ENCODE peak calls at places on chromosomes 13 and 19, in ten cellular contexts. N, K, J, I, Z, U, X, H, W and M are unnamed samples.

GRCh38 chr13:47457631-47458030 is 543.4 kb downstream of the SUCLA2 start:
- DNase-seq in N (no peak), K (no peak), J (no peak), I (no peak), Z (peak), U (no peak), X (no peak), H (no peak), W (peak), M (no peak)

GRCh38 chr13:113005076-113005865 is 36.3 kb downstream of the MCF2L start:
- DNase-seq in N (no peak), K (no peak), J (peak), I (no peak), Z (no peak), U (no peak), X (no peak), H (no peak), W (no peak), M (no peak)

GRCh38 chr19:23851966-23852365 is 62.7 kb upstream of the ZNF726 start:
- DNase-seq in N (no peak), K (no peak), J (no peak), I (no peak), Z (no peak), U (no peak), X (no peak), H (no peak), W (no peak), M (no peak)

GRCh38 chr19:8457209-8457608 is 12.4 kb downstream of the HNRNPM start:
- DNase-seq in N (no peak), K (no peak), J (no peak), I (no peak), Z (no peak), U (no peak), X (no peak), H (no peak), W (no peak), M (no peak)

GRCh38 chr19:37977992-37978391 is 71.0 kb downstream of the SIPA1L3 start:
- DNase-seq in N (no peak), K (no peak), J (peak), I (no peak), Z (peak), U (no peak), X (no peak), H (no peak), W (no peak), M (no peak)

GRCh38 chr13:113317031-113317430 is 20.0 kb downstream of the LAMP1 start:
- DNase-seq in N (no peak), K (no peak), J (no peak), I (no peak), Z (no peak), U (no peak), X (no peak), H (no peak), W (no peak), M (no peak)

GRCh38 chr19:892243-892996 is 567 bp downstream of the MED16 start:
- DNase-seq in N (no peak), K (no peak), J (peak), I (peak), Z (no peak), U (no peak), X (no peak), H (no peak), W (no peak), M (no peak)

GRCh38 chr13:38308736-38309135 is 40.9 kb upstream of the UFM1 start:
- DNase-seq in N (no peak), K (no peak), J (no peak), I (no peak), Z (peak), U (no peak), X (no peak), H (no peak), W (peak), M (no peak)

GRCh38 chr19:42284641-42285341 is 15.7 kb downstream of the CIC start:
- DNase-seq in N (no peak), K (peak), J (peak), I (no peak), Z (no peak), U (no peak), X (peak), H (peak), W (no peak), M (no peak)

GRCh38 chr13:52600666-52601065 is 41.6 kb upstream of the HNRNPA1L2 start:
- DNase-seq in N (no peak), K (no peak), J (no peak), I (no peak), Z (peak), U (no peak), X (no peak), H (no peak), W (no peak), M (no peak)

GRCh38 chr19:2251577-2252480 is 2.7 kb downstream of the AMH start:
- DNase-seq in N (no peak), K (no peak), J (no peak), I (no peak), Z (no peak), U (peak), X (no peak), H (no peak), W (no peak), M (no peak)

GRCh38 chr13:110575322-110576069 is 14.0 kb upstream of the RAB20 start:
- DNase-seq in N (no peak), K (no peak), J (no peak), I (no peak), Z (peak), U (no peak), X (peak), H (peak), W (no peak), M (peak)

GRCh38 chr19:46081928-46082727 is 41.3 kb upstream of the IGFL4 start:
- DNase-seq in N (no peak), K (peak), J (peak), I (no peak), Z (peak), U (no peak), X (peak), H (no peak), W (no peak), M (peak)

GRCh38 chr19:28987177-28987576 is 225.8 kb downstream of the UQCRFS1 start:
- DNase-seq in N (no peak), K (no peak), J (no peak), I (no peak), Z (no peak), U (no peak), X (no peak), H (no peak), W (no peak), M (no peak)

GRCh38 chr13:31234729-31235128 is 35.0 kb downstream of the B3GLCT start:
- DNase-seq in N (no peak), K (no peak), J (peak), I (no peak), Z (peak), U (no peak), X (no peak), H (no peak), W (no peak), M (peak)

GRCh38 chr13:58343081-58343480 is 711.5 kb downstream of the PCDH17 start:
- DNase-seq in N (no peak), K (no peak), J (no peak), I (no peak), Z (peak), U (no peak), X (no peak), H (no peak), W (no peak), M (no peak)

GRCh38 chr19:13833330-13834265 is 38.4 kb downstream of the ZSWIM4 start:
- DNase-seq in N (peak), K (peak), J (peak), I (peak), Z (peak), U (peak), X (peak), H (peak), W (no peak), M (peak)

GRCh38 chr19:48053856-48054255 is 10.0 kb upstream of the CABP5 start:
- DNase-seq in N (no peak), K (no peak), J (no peak), I (no peak), Z (no peak), U (no peak), X (no peak), H (no peak), W (no peak), M (no peak)

GRCh38 chr19:57056972-57057371 is 62.8 kb upstream of the USP29 start:
- DNase-seq in N (no peak), K (peak), J (no peak), I (no peak), Z (peak), U (no peak), X (no peak), H (no peak), W (no peak), M (no peak)

GRCh38 chr19:15544970-15545369 is 36.6 kb downstream of the CYP4F22 start:
- DNase-seq in N (no peak), K (no peak), J (no peak), I (no peak), Z (no peak), U (no peak), X (no peak), H (no peak), W (no peak), M (no peak)

GRCh38 chr19:11041966-11042627 is 47.2 kb upstream of the LDLR start:
- DNase-seq in N (no peak), K (no peak), J (no peak), I (no peak), Z (no peak), U (no peak), X (peak), H (no peak), W (no peak), M (no peak)

GRCh38 chr19:5949792-5950305 is 28.1 kb downstream of the RANBP3 start:
- DNase-seq in N (peak), K (no peak), J (peak), I (peak), Z (no peak), U (peak), X (peak), H (peak), W (no peak), M (no peak)

GRCh38 chr13:20901668-20902437 is 693 bp downstream of the XPO4 start:
- DNase-seq in N (no peak), K (no peak), J (peak), I (no peak), Z (peak), U (peak), X (peak), H (peak), W (peak), M (peak)

GRCh38 chr13:46639033-46639981 is 86.3 kb downstream of the LRCH1 start:
- DNase-seq in N (no peak), K (no peak), J (no peak), I (no peak), Z (no peak), U (no peak), X (no peak), H (no peak), W (no peak), M (peak)

GRCh38 chr19:4052114-4052992 is 14.3 kb downstream of the ZBTB7A start:
- DNase-seq in N (no peak), K (peak), J (no peak), I (no peak), Z (peak), U (no peak), X (peak), H (peak), W (no peak), M (peak)

GRCh38 chr19:35220315-35220921 is 8.1 kb downstream of the FAM187B start:
- DNase-seq in N (no peak), K (no peak), J (no peak), I (no peak), Z (no peak), U (no peak), X (no peak), H (no peak), W (no peak), M (no peak)

GRCh38 chr13:95492044-95492801 is 60.3 kb upstream of the CLDN10 start:
- DNase-seq in N (no peak), K (no peak), J (no peak), I (no peak), Z (no peak), U (no peak), X (no peak), H (no peak), W (no peak), M (no peak)

GRCh38 chr13:112119192-112120030 is 52.5 kb downstream of the SOX1 start:
- DNase-seq in N (no peak), K (no peak), J (no peak), I (no peak), Z (no peak), U (no peak), X (no peak), H (no peak), W (no peak), M (no peak)

GRCh38 chr19:49212302-49212701 is 54.7 kb downstream of the TRPM4 start:
- DNase-seq in N (no peak), K (no peak), J (no peak), I (no peak), Z (peak), U (no peak), X (peak), H (no peak), W (no peak), M (no peak)